ENCODE peak calls at places on chromosome 16, in six cellular contexts. One of them, this sample, is unnamed.

GRCh38 chr16:8943001-8943763 is 20.5 kb downstream of the USP7 start:
- DNase-seq in GM23338: no peak
- DNase-seq in K562: no peak
- DNase-seq in transverse colon: no peak
- DNase-seq in prostate gland: no peak
- DNase-seq in HL-60: no peak
- DNase-seq in this sample: no peak

GRCh38 chr16:1069154-1069553 is 3.4 kb upstream of the SSTR5 start:
- DNase-seq in GM23338: peak
- DNase-seq in K562: peak
- DNase-seq in transverse colon: no peak
- DNase-seq in prostate gland: no peak
- DNase-seq in HL-60: no peak
- DNase-seq in this sample: no peak

GRCh38 chr16:57955572-57955971 is 15.4 kb downstream of the CNGB1 start:
- DNase-seq in GM23338: no peak
- DNase-seq in K562: no peak
- DNase-seq in transverse colon: no peak
- DNase-seq in prostate gland: peak
- DNase-seq in HL-60: no peak
- DNase-seq in this sample: no peak

GRCh38 chr16:456891-457483 is 31.5 kb downstream of the RAB11FIP3 start:
- DNase-seq in GM23338: no peak
- DNase-seq in K562: peak
- DNase-seq in transverse colon: no peak
- DNase-seq in prostate gland: peak
- DNase-seq in HL-60: no peak
- DNase-seq in this sample: no peak

GRCh38 chr16:50747206-50747956 is 5.5 kb downstream of the CYLD start:
- DNase-seq in GM23338: peak
- DNase-seq in K562: no peak
- DNase-seq in transverse colon: no peak
- DNase-seq in prostate gland: no peak
- DNase-seq in HL-60: peak
- DNase-seq in this sample: no peak

GRCh38 chr16:81478294-81478693 is 33.7 kb downstream of the CMIP start:
- DNase-seq in GM23338: no peak
- DNase-seq in K562: no peak
- DNase-seq in transverse colon: no peak
- DNase-seq in prostate gland: no peak
- DNase-seq in HL-60: no peak
- DNase-seq in this sample: no peak

GRCh38 chr16:67100569-67101300 is 9.0 kb upstream of the PHAF1 start:
- DNase-seq in GM23338: peak
- DNase-seq in K562: no peak
- DNase-seq in transverse colon: no peak
- DNase-seq in prostate gland: no peak
- DNase-seq in HL-60: no peak
- DNase-seq in this sample: no peak

GRCh38 chr16:2598133-2598641 is 60.4 kb downstream of the PDPK1 start:
- DNase-seq in GM23338: no peak
- DNase-seq in K562: no peak
- DNase-seq in transverse colon: no peak
- DNase-seq in prostate gland: no peak
- DNase-seq in HL-60: no peak
- DNase-seq in this sample: no peak

GRCh38 chr16:17578921-17579876 is 108.4 kb upstream of the XYLT1 start:
- DNase-seq in GM23338: peak
- DNase-seq in K562: peak
- DNase-seq in transverse colon: peak
- DNase-seq in prostate gland: peak
- DNase-seq in HL-60: peak
- DNase-seq in this sample: peak

GRCh38 chr16:3575491-3575890 is 1.7 kb downstream of the NLRC3 start:
- DNase-seq in GM23338: no peak
- DNase-seq in K562: no peak
- DNase-seq in transverse colon: no peak
- DNase-seq in prostate gland: no peak
- DNase-seq in HL-60: no peak
- DNase-seq in this sample: no peak

GRCh38 chr16:83305092-83305491 is 502.7 kb upstream of the HSBP1 start:
- DNase-seq in GM23338: no peak
- DNase-seq in K562: no peak
- DNase-seq in transverse colon: no peak
- DNase-seq in prostate gland: no peak
- DNase-seq in HL-60: no peak
- DNase-seq in this sample: no peak

GRCh38 chr16:85990861-85991301 is 91.9 kb downstream of the IRF8 start:
- DNase-seq in GM23338: no peak
- DNase-seq in K562: no peak
- DNase-seq in transverse colon: no peak
- DNase-seq in prostate gland: no peak
- DNase-seq in HL-60: no peak
- DNase-seq in this sample: no peak

GRCh38 chr16:58459344-58460218 is 40.4 kb upstream of the NDRG4 start:
- DNase-seq in GM23338: no peak
- DNase-seq in K562: no peak
- DNase-seq in transverse colon: no peak
- DNase-seq in prostate gland: no peak
- DNase-seq in HL-60: no peak
- DNase-seq in this sample: no peak

GRCh38 chr16:74186589-74186988 is 110.0 kb upstream of the PSMD7 start:
- DNase-seq in GM23338: no peak
- DNase-seq in K562: no peak
- DNase-seq in transverse colon: no peak
- DNase-seq in prostate gland: no peak
- DNase-seq in HL-60: no peak
- DNase-seq in this sample: no peak

GRCh38 chr16:58563235-58563634 is 47.9 kb downstream of the SETD6 start:
- DNase-seq in GM23338: no peak
- DNase-seq in K562: no peak
- DNase-seq in transverse colon: no peak
- DNase-seq in prostate gland: no peak
- DNase-seq in HL-60: no peak
- DNase-seq in this sample: no peak

GRCh38 chr16:84024854-84025253 is 17.7 kb downstream of the SLC38A8 start:
- DNase-seq in GM23338: no peak
- DNase-seq in K562: no peak
- DNase-seq in transverse colon: no peak
- DNase-seq in prostate gland: no peak
- DNase-seq in HL-60: no peak
- DNase-seq in this sample: no peak

GRCh38 chr16:20610192-20610891 is 34.2 kb upstream of the ACSM2B start:
- DNase-seq in GM23338: no peak
- DNase-seq in K562: no peak
- DNase-seq in transverse colon: no peak
- DNase-seq in prostate gland: no peak
- DNase-seq in HL-60: no peak
- DNase-seq in this sample: no peak

GRCh38 chr16:75733305-75734141 is 7.2 kb upstream of the CPHXL start:
- DNase-seq in GM23338: no peak
- DNase-seq in K562: no peak
- DNase-seq in transverse colon: no peak
- DNase-seq in prostate gland: peak
- DNase-seq in HL-60: no peak
- DNase-seq in this sample: no peak

GRCh38 chr16:66266436-66267286 is 99.8 kb upstream of the CDH5 start:
- DNase-seq in GM23338: peak
- DNase-seq in K562: no peak
- DNase-seq in transverse colon: peak
- DNase-seq in prostate gland: no peak
- DNase-seq in HL-60: no peak
- DNase-seq in this sample: no peak

GRCh38 chr16:68401871-68402747 is 46.2 kb downstream of the SMPD3 start:
- DNase-seq in GM23338: no peak
- DNase-seq in K562: no peak
- DNase-seq in transverse colon: no peak
- DNase-seq in prostate gland: no peak
- DNase-seq in HL-60: peak
- DNase-seq in this sample: no peak

GRCh38 chr16:68400924-68401460 is 47.3 kb downstream of the SMPD3 start:
- DNase-seq in GM23338: no peak
- DNase-seq in K562: no peak
- DNase-seq in transverse colon: no peak
- DNase-seq in prostate gland: no peak
- DNase-seq in HL-60: no peak
- DNase-seq in this sample: no peak

GRCh38 chr16:68403177-68403576 is 45.1 kb downstream of the SMPD3 start:
- DNase-seq in GM23338: no peak
- DNase-seq in K562: no peak
- DNase-seq in transverse colon: no peak
- DNase-seq in prostate gland: no peak
- DNase-seq in HL-60: no peak
- DNase-seq in this sample: no peak

GRCh38 chr16:68403704-68404103 is 44.6 kb downstream of the SMPD3 start:
- DNase-seq in GM23338: no peak
- DNase-seq in K562: no peak
- DNase-seq in transverse colon: no peak
- DNase-seq in prostate gland: no peak
- DNase-seq in HL-60: peak
- DNase-seq in this sample: no peak

DNA sequence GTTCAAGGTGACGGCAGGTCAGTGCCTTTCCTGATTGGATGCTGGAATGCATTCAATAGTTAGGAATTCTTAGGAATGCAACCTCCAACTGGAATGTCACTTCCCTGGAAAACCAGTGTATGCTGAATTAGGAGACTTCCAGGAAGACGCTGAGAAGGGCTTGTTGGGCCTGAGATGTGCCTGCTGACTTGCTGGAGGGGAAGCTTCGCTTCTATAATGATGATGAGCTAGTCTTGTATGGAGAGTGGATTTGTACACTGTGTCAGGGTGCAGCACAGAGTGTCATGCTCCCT is 45.6 kb downstream of the SMPD3 start:
- DNase-seq in GM23338: peak
- DNase-seq in K562: no peak
- DNase-seq in transverse colon: no peak
- DNase-seq in prostate gland: no peak
- DNase-seq in HL-60: no peak
- DNase-seq in this sample: no peak
- TF ChIP-seq POLR2AphosphoS5 in GM23338: no peak
- TF ChIP-seq POLR2AphosphoS5 in K562: no peak
- TF ChIP-seq POLR2AphosphoS5 in transverse colon: no peak
- TF ChIP-seq POLR2AphosphoS5 in prostate gland: no peak
- TF ChIP-seq POLR2AphosphoS5 in HL-60: no peak
- TF ChIP-seq POLR2AphosphoS5 in this sample: no peak

GRCh38 chr16:56858375-56858774 is 6.6 kb upstream of the SLC12A3 start:
- DNase-seq in GM23338: no peak
- DNase-seq in K562: no peak
- DNase-seq in transverse colon: peak
- DNase-seq in prostate gland: no peak
- DNase-seq in HL-60: peak
- DNase-seq in this sample: no peak
- TF ChIP-seq POLR2AphosphoS5 in GM23338: no peak
- TF ChIP-seq POLR2AphosphoS5 in K562: no peak
- TF ChIP-seq POLR2AphosphoS5 in transverse colon: no peak
- TF ChIP-seq POLR2AphosphoS5 in prostate gland: no peak
- TF ChIP-seq POLR2AphosphoS5 in HL-60: no peak
- TF ChIP-seq POLR2AphosphoS5 in this sample: no peak

DNA sequence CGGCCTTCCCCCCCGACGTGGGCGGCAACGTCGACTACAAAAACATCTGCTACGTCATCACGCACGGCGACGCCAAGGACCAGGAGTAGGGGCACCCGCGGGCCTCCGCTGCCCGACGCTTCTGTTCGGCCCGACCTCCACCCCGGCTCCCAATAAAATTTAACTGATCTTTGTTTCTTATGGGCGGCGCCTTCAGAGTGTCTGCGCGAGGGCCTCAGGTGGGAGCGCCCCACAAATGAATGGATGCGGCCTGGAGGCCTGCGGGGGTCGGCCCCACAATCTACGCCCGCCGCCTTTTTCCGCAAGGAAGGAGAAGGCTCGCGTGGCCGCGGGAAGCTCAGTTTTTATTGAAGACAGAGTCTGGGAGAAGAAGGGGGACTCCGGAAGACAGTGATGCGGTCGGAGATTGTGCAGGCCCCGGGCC is 3.2 kb downstream of the MYL11 start:
- DNase-seq in GM23338: peak
- DNase-seq in K562: no peak
- DNase-seq in transverse colon: peak
- DNase-seq in prostate gland: peak
- DNase-seq in HL-60: peak
- DNase-seq in this sample: peak
- TF ChIP-seq POLR2AphosphoS5 in GM23338: peak
- TF ChIP-seq POLR2AphosphoS5 in K562: peak
- TF ChIP-seq POLR2AphosphoS5 in transverse colon: peak
- TF ChIP-seq POLR2AphosphoS5 in prostate gland: peak
- TF ChIP-seq POLR2AphosphoS5 in HL-60: no peak
- TF ChIP-seq POLR2AphosphoS5 in this sample: peak

GRCh38 chr16:16120382-16121184 is 102.7 kb downstream of the ABCC6 start:
- DNase-seq in GM23338: no peak
- DNase-seq in K562: peak
- DNase-seq in transverse colon: peak
- DNase-seq in prostate gland: no peak
- DNase-seq in HL-60: peak
- DNase-seq in this sample: no peak
- TF ChIP-seq POLR2AphosphoS5 in GM23338: no peak
- TF ChIP-seq POLR2AphosphoS5 in K562: peak
- TF ChIP-seq POLR2AphosphoS5 in transverse colon: no peak
- TF ChIP-seq POLR2AphosphoS5 in prostate gland: no peak
- TF ChIP-seq POLR2AphosphoS5 in HL-60: no peak
- TF ChIP-seq POLR2AphosphoS5 in this sample: no peak

GRCh38 chr16:79484237-79484636 is 116.3 kb downstream of the MAF start:
- DNase-seq in GM23338: no peak
- DNase-seq in K562: peak
- DNase-seq in transverse colon: no peak
- DNase-seq in prostate gland: no peak
- DNase-seq in HL-60: no peak
- DNase-seq in this sample: no peak

GRCh38 chr16:79483336-79483735 is 117.2 kb downstream of the MAF start:
- DNase-seq in GM23338: no peak
- DNase-seq in K562: no peak
- DNase-seq in transverse colon: no peak
- DNase-seq in prostate gland: no peak
- DNase-seq in HL-60: no peak
- DNase-seq in this sample: no peak

GRCh38 chr16:79482011-79482410 is 118.5 kb downstream of the MAF start:
- DNase-seq in GM23338: no peak
- DNase-seq in K562: no peak
- DNase-seq in transverse colon: no peak
- DNase-seq in prostate gland: no peak
- DNase-seq in HL-60: no peak
- DNase-seq in this sample: no peak

GRCh38 chr16:79485020-79485419 is 115.5 kb downstream of the MAF start:
- DNase-seq in GM23338: no peak
- DNase-seq in K562: no peak
- DNase-seq in transverse colon: no peak
- DNase-seq in prostate gland: no peak
- DNase-seq in HL-60: no peak
- DNase-seq in this sample: no peak
- TF ChIP-seq POLR2AphosphoS5 in GM23338: no peak
- TF ChIP-seq POLR2AphosphoS5 in K562: no peak
- TF ChIP-seq POLR2AphosphoS5 in transverse colon: no peak
- TF ChIP-seq POLR2AphosphoS5 in prostate gland: no peak
- TF ChIP-seq POLR2AphosphoS5 in HL-60: no peak
- TF ChIP-seq POLR2AphosphoS5 in this sample: no peak